ENCODE peak calls at places on chromosomes 5 and 9, in four cellular contexts. A is heart right ventricle, T is kidney, J is heart left ventricle. Y is an unnamed sample. For H3K9me3, the result is how much of the 10 kb centered on the place peaks cover.

GRCh38 chr5:81268797-81269196 is 32.6 kb upstream of the ZCCHC9 start:
- DNase-seq in J (no peak), T (no peak), A (no peak), Y (no peak)

GRCh38 chr9:85202596-85202995 is 533.1 kb downstream of the NTRK2 start:
- DNase-seq in A (no peak), T (no peak), J (no peak), Y (no peak)

GRCh38 chr5:67377651-67378050 is 181.1 kb upstream of the CD180 start:
- DNase-seq in T (peak), J (no peak), A (no peak), Y (no peak)

GRCh38 chr9:35618325-35618727 is at the start of gene CD72:
- DNase-seq in T (no peak), J (no peak), A (no peak), Y (no peak)

GRCh38 chr5:138111937-138112336 is 27.3 kb downstream of the NME5 start:
- DNase-seq in A (no peak), J (no peak), T (no peak), Y (no peak)

GRCh38 chr9:93324191-93324834 is 127.2 kb upstream of the FAM120A start:
- DNase-seq in J (no peak), T (peak), A (no peak), Y (peak)

GRCh38 chr5:73673161-73673591 is 47.2 kb downstream of the ARHGEF28 start:
- DNase-seq in A (no peak), T (no peak), J (no peak), Y (no peak)

GRCh38 chr5:31963358-31963757 is 210.8 kb downstream of the GOLPH3 start:
- DNase-seq in T (no peak), J (no peak), A (peak), Y (no peak)

GRCh38 chr5:112870976-112871375 is 9.9 kb downstream of the SRP19 start:
- DNase-seq in T (no peak), A (no peak), J (no peak), Y (no peak)

GRCh38 chr5:50958852-50959457 is 292.5 kb downstream of the PARP8 start:
- DNase-seq in A (no peak), T (no peak), J (no peak), Y (no peak)

DNA sequence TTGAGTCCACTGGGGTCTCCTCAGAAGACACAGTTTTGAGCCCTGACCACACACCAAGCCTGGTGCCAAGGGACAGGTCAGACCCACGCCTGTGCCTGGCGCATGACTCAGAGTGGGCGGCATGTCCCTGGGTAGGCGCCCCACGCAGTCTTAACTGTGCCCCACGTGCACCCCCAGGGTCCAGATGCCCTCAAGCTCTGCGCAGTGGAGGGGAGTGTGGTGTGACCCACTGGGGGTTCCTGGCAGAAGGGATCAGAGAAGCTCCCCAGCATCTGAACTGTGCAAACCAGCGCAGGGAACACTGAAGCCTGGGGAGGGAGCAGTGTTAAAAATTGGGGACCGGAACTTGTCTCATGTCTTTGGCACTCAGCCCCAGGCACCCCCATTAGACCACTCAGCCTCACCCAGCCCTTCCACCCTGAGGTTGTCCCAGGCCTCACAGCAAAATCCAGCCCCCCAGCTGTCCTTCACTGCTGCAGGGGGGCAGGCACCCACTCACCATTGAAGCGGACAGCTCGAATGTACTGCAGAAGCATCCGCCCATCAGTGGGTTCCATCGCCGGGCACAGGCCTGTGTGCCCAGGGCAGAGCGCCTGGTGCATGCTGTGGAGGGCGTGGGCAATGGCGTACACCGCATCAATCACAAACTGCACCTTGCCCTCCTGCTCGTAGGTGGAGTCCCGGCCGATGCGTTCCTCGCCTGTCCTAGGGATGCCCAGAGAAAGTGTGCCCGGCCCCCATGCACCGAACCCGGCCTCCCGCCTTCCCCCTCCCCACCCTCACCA is 6.5 kb downstream of the GRM6 start:
- DNase-seq in J (no peak), T (no peak), A (no peak), Y (no peak)
- H3K9me3 ChIP-seq in J (under half), T (under half), A (under half), Y (under half)

GRCh38 chr9:88590558-88591146 is 55.7 kb downstream of the NXNL2 start:
- DNase-seq in T (no peak), J (no peak), A (no peak), Y (no peak)
- TF ChIP-seq CTCF in T (no peak), J (no peak), A (no peak), Y (no peak)

GRCh38 chr5:158198636-158199035 is 339.7 kb upstream of the CLINT1 start:
- DNase-seq in J (no peak), A (no peak), T (no peak), Y (no peak)
- H3K9me3 ChIP-seq in J (under half), A (under half), T (under half), Y (under half)

GRCh38 chr5:130198927-130199326 is 294.7 kb downstream of the CHSY3 start:
- DNase-seq in A (no peak), J (no peak), T (no peak), Y (no peak)
- TF ChIP-seq CTCF in A (no peak), J (no peak), T (no peak), Y (no peak)

DNA sequence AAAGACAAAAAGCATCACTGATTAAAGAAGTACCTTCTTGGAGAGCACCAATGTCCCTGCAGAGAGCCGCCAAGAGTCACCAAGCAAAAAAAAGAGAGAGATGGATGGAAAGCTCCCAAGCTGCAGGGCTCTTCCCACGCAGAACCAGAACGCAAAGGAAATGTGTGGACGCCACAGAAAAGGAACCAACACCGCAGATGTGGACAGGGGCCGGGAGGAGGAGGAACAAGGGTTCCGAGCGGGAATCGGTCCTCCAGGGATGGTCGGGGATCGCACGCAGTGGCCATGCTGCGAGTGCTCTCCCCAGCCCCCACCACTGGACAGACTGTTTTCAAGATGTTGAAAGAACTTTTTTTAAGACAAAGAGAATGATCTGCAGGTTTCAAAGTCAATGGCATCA is 40.2 kb upstream of the ZNF354A start:
- DNase-seq in J (no peak), T (no peak), A (no peak), Y (no peak)
- H3K9me3 ChIP-seq in J (under half), T (under half), A (under half), Y (under half)

GRCh38 chr5:127875235-127876021 is 172.2 kb downstream of the CCDC192 start:
- DNase-seq in T (peak), J (peak), A (peak), Y (no peak)
- TF ChIP-seq CTCF in T (peak), J (peak), A (no peak), Y (peak)

DNA sequence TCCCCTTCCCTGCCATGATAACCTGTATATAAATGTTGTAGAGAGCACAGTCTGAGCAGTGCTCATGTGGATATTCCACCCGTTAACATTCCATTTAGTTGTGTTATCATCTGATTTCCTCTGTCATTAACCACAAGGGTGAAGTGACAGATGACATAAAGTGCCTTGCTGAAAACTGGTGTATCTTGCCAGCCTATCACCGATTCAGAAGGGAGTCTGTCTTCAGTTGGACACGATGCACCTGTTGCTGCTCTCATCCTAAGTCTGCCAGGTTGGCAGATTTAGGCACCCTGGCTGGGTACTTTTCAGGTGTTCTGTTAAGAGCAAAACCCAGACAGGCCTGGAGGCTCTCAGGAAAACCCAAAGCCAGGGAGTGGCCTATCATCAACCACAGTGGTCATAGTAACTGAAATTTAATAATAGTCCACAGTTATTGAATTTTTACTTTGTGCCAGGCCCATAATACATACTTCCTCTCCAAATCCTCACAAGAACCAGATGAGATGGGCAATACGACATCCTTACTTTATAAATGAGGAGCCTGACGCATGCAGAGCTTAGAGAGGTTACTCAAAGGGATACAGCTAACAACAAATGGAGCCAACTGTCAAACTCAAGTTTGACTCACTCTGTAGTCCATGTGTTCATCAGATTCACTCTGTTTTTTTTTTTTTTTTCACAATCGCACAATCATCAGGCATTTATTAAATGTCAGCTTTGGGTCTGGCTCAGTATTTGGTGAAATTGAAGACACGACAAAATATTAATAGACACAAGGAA is 100.7 kb upstream of the SPRY4 start:
- DNase-seq in T (no peak), J (no peak), A (no peak), Y (no peak)
- H3K9me3 ChIP-seq in T (under half), J (under half), A (under half), Y (under half)

Y was measured in upper lobe of right lung.